ENCODE peak calls at places on chromosomes 2 and 18, in ten cellular contexts. V is HL-60; P is uterus; I is sigmoid colon; Q is brain microvascular endothelial cell; W is IMR-90; R is iPS DF 6.9; S is spleen; Z is pancreas; E is naive thymus-derived CD4-positive, alpha-beta T cell. H is an unnamed sample. For H3K27me3, the result is how much of the 10 kb centered on the place peaks cover.

GRCh38 chr18:24915547-24915946 is 436.4 kb downstream of the ZNF521 start:
- DNase-seq in V (no peak), P (no peak), I (no peak), Q (no peak), W (peak), R (no peak), S (no peak), Z (no peak), E (no peak), H (no peak)

GRCh38 chr2:28162538-28162937 is 230.1 kb upstream of the FOSL2 start:
- DNase-seq in V (no peak), P (no peak), I (no peak), Q (no peak), W (no peak), R (no peak), S (no peak), Z (no peak), E (no peak), H (no peak)

GRCh38 chr18:62690416-62690815 is 24.9 kb upstream of the PHLPP1 start:
- DNase-seq in V (no peak), P (no peak), I (no peak), Q (no peak), W (no peak), R (no peak), S (no peak), Z (no peak), E (no peak), H (no peak)

GRCh38 chr18:77112161-77112801 is 20.3 kb downstream of the MBP start:
- DNase-seq in V (peak), P (peak), I (peak), Q (no peak), W (no peak), R (no peak), S (no peak), Z (no peak), E (no peak), H (no peak)

GRCh38 chr2:239570216-239570925 is 169.6 kb upstream of the HDAC4 start:
- DNase-seq in V (no peak), P (no peak), I (no peak), Q (no peak), W (no peak), R (no peak), S (peak), Z (no peak), E (no peak), H (peak)

GRCh38 chr2:45763797-45764196 is 112.3 kb downstream of the PRKCE start:
- DNase-seq in V (no peak), P (peak), I (no peak), Q (no peak), W (no peak), R (no peak), S (no peak), Z (no peak), E (no peak), H (no peak)

GRCh38 chr2:184597996-184598312 is 375 bp upstream of the ZNF804A start:
- DNase-seq in V (no peak), P (no peak), I (no peak), Q (peak), W (peak), R (no peak), S (no peak), Z (no peak), E (no peak), H (no peak)

GRCh38 chr2:8676915-8677645 is 4.8 kb upstream of the ID2 start:
- DNase-seq in V (no peak), P (no peak), I (no peak), Q (no peak), W (peak), R (no peak), S (no peak), Z (no peak), E (no peak), H (no peak)

GRCh38 chr2:37325625-37326071 is 1.0 kb upstream of the PRKD3 start:
- DNase-seq in V (no peak), P (no peak), I (no peak), Q (no peak), W (no peak), R (no peak), S (no peak), Z (no peak), E (no peak), H (peak)

GRCh38 chr2:164143183-164143930 is 407.5 kb upstream of the FIGN start:
- DNase-seq in V (no peak), P (no peak), I (no peak), Q (no peak), W (no peak), R (no peak), S (no peak), Z (no peak), E (no peak), H (no peak)

GRCh38 chr18:33316146-33316587 is 124.4 kb downstream of the CCDC178 start:
- DNase-seq in V (no peak), P (no peak), I (no peak), Q (no peak), W (no peak), R (peak), S (no peak), Z (no peak), E (no peak), H (peak)

GRCh38 chr18:31837879-31838278 is 77.2 kb upstream of the SLC25A52 start:
- DNase-seq in V (no peak), P (no peak), I (no peak), Q (no peak), W (no peak), R (no peak), S (no peak), Z (no peak), E (no peak), H (no peak)

GRCh38 chr2:237733677-237734300 is 64.8 kb upstream of the RBM44 start:
- DNase-seq in V (no peak), P (no peak), I (peak), Q (no peak), W (no peak), R (no peak), S (no peak), Z (peak), E (no peak), H (no peak)

GRCh38 chr2:225867071-225867470 is 467.6 kb downstream of the NYAP2 start:
- DNase-seq in V (no peak), P (no peak), I (no peak), Q (peak), W (no peak), R (no peak), S (no peak), Z (no peak), E (no peak), H (no peak)

GRCh38 chr18:49400398-49401072 is 59.9 kb downstream of the DYM start:
- DNase-seq in V (no peak), P (no peak), I (no peak), Q (no peak), W (peak), R (no peak), S (no peak), Z (no peak), E (no peak), H (no peak)

GRCh38 chr18:79251021-79251420 is 144.7 kb upstream of the NFATC1 start:
- DNase-seq in V (no peak), P (no peak), I (no peak), Q (no peak), W (no peak), R (no peak), S (no peak), Z (no peak), E (no peak), H (no peak)

GRCh38 chr2:104846182-104846954 is 7.5 kb upstream of the POU3F3 start:
- DNase-seq in V (no peak), P (no peak), I (no peak), Q (no peak), W (no peak), R (no peak), S (no peak), Z (no peak), E (no peak), H (no peak)

GRCh38 chr2:27001851-27002369 is 30.9 kb upstream of the TMEM214 start:
- DNase-seq in V (no peak), P (no peak), I (no peak), Q (no peak), W (no peak), R (no peak), S (no peak), Z (no peak), E (no peak), H (no peak)

GRCh38 chr18:71808576-71808975 is 735.6 kb downstream of the CBLN2 start:
- DNase-seq in V (no peak), P (no peak), I (no peak), Q (no peak), W (no peak), R (no peak), S (no peak), Z (no peak), E (no peak), H (no peak)

GRCh38 chr2:98608962-98609604 is 694 bp downstream of the UNC50 start:
- DNase-seq in V (no peak), P (no peak), I (no peak), Q (peak), W (peak), R (no peak), S (peak), Z (peak), E (no peak), H (peak)

GRCh38 chr2:160351978-160352377 is 141.6 kb downstream of the RBMS1 start:
- DNase-seq in V (peak), P (no peak), I (no peak), Q (peak), W (peak), R (no peak), S (no peak), Z (no peak), E (no peak), H (no peak)

GRCh38 chr2:157336137-157336721 is 10.6 kb upstream of the ERMN start:
- DNase-seq in V (peak), P (no peak), I (no peak), Q (peak), W (peak), R (no peak), S (no peak), Z (peak), E (peak), H (no peak)

GRCh38 chr2:157334797-157335196 is 9.2 kb upstream of the ERMN start:
- DNase-seq in V (no peak), P (no peak), I (no peak), Q (no peak), W (no peak), R (no peak), S (no peak), Z (no peak), E (no peak), H (no peak)

GRCh38 chr2:157334335-157334734 is 8.7 kb upstream of the ERMN start:
- DNase-seq in V (no peak), P (no peak), I (no peak), Q (no peak), W (no peak), R (no peak), S (no peak), Z (no peak), E (no peak), H (no peak)

GRCh38 chr2:157331696-157332095 is 6.1 kb upstream of the ERMN start:
- DNase-seq in V (no peak), P (no peak), I (no peak), Q (no peak), W (no peak), R (no peak), S (no peak), Z (no peak), E (peak), H (no peak)

GRCh38 chr2:157333304-157334047 is 7.9 kb upstream of the ERMN start:
- DNase-seq in V (no peak), P (no peak), I (no peak), Q (no peak), W (no peak), R (no peak), S (no peak), Z (no peak), E (no peak), H (no peak)
- H3K27ac ChIP-seq in V (no peak), P (no peak), I (no peak), Q (no peak), W (no peak), R (no peak), S (peak), Z (no peak), E (peak), H (no peak)

GRCh38 chr2:233430651-233431050 is 76.4 kb downstream of the DGKD start:
- DNase-seq in V (no peak), P (no peak), I (no peak), Q (no peak), W (no peak), R (no peak), S (no peak), Z (no peak), E (no peak), H (no peak)

GRCh38 chr2:233433794-233434193 is 79.5 kb downstream of the DGKD start:
- DNase-seq in V (no peak), P (no peak), I (peak), Q (no peak), W (peak), R (no peak), S (no peak), Z (no peak), E (no peak), H (no peak)

GRCh38 chr2:233434666-233435375 is 80.5 kb downstream of the DGKD start:
- DNase-seq in V (no peak), P (no peak), I (peak), Q (no peak), W (no peak), R (no peak), S (peak), Z (no peak), E (no peak), H (peak)

GRCh38 chr2:233435436-233436190 is 81.3 kb downstream of the DGKD start:
- DNase-seq in V (no peak), P (no peak), I (peak), Q (no peak), W (no peak), R (no peak), S (no peak), Z (no peak), E (no peak), H (peak)

DNA sequence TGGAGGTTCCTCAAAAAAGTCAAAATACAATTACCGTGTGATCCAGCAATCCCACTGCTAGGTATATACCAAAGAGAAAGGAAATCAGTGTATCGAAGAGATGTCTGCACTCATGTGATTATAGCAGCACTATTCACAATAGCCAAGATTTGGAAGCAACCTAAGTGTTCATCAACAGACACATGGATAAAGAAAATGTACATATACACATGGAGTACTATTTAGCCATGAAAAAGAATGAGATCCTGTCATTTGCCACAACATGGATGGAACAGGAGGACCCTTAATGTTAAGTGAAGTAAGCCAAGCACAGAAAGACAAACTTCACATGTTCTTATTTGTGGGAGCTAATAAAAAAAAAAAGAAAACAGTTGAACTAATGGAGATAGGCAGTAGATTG is 78.7 kb downstream of the DGKD start:
- DNase-seq in V (no peak), P (no peak), I (no peak), Q (no peak), W (no peak), R (no peak), S (no peak), Z (no peak), E (no peak), H (no peak)
- H3K27me3 ChIP-seq in V (under half), P (under half), I (under half), Q (under half), W (under half), R (under half), S (under half), Z (under half), E (under half), H (under half)

GRCh38 chr2:176109955-176110345 is 2.9 kb downstream of the HOXD11 start:
- DNase-seq in V (no peak), P (no peak), I (no peak), Q (no peak), W (no peak), R (no peak), S (no peak), Z (no peak), E (no peak), H (no peak)

GRCh38 chr2:176109226-176109954 is 2.3 kb downstream of the HOXD11 start:
- DNase-seq in V (no peak), P (no peak), I (no peak), Q (no peak), W (no peak), R (no peak), S (peak), Z (no peak), E (no peak), H (no peak)

GRCh38 chr2:176105727-176106635 is 1.1 kb upstream of the HOXD11 start:
- DNase-seq in V (no peak), P (peak), I (peak), Q (no peak), W (no peak), R (no peak), S (no peak), Z (no peak), E (no peak), H (no peak)

GRCh38 chr2:176106636-176107539 is at the start of gene HOXD11:
- DNase-seq in V (no peak), P (peak), I (peak), Q (no peak), W (no peak), R (no peak), S (no peak), Z (no peak), E (no peak), H (no peak)

GRCh38 chr2:176107731-176108181 is 676 bp downstream of the HOXD11 start:
- DNase-seq in V (no peak), P (peak), I (peak), Q (no peak), W (no peak), R (no peak), S (no peak), Z (no peak), E (no peak), H (no peak)
- H3K4me3 ChIP-seq in V (no peak), P (peak), I (peak), Q (no peak), W (no peak), R (no peak), S (peak), Z (no peak), E (no peak), H (no peak)

GRCh38 chr2:15337996-15338666 is 223.0 kb downstream of the NBAS start:
- DNase-seq in V (no peak), P (no peak), I (no peak), Q (no peak), W (no peak), R (no peak), S (no peak), Z (no peak), E (no peak), H (no peak)

GRCh38 chr2:15331787-15332186 is 229.3 kb downstream of the NBAS start:
- DNase-seq in V (no peak), P (no peak), I (no peak), Q (no peak), W (no peak), R (no peak), S (no peak), Z (no peak), E (no peak), H (no peak)

DNA sequence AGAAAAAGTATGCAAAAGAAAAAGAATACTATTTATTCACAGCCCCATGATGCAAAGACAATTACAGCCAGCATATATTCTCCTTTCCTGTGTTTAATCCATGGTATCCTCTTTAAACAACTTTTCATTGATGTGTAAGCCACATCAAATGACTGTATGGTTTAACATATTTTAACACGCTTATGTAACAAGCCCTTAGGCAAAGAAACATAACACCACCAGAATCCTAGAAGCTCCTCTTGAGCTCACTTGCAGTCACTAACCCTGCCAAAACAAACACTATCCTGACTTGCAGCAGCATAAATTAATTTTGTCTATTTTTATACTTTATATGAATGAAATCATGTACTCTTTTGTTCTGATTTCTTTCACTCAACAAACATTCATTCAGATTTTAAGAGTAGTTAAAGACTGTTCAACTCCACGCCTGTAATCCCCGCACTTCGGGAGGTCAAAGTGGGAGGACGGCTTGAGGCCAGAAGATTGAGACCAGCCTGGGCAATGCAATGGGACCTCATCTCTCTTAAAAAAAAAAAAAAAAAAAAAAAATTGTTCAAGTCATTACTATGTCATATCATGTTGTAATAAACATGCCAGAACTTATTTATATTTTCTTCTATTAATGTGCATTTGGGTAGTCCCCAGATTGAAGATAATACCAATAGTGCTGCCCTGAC is 226.3 kb downstream of the NBAS start:
- DNase-seq in V (no peak), P (no peak), I (no peak), Q (peak), W (peak), R (no peak), S (no peak), Z (no peak), E (no peak), H (no peak)
- H3K27ac ChIP-seq in V (no peak), P (no peak), I (no peak), Q (no peak), W (no peak), R (no peak), S (no peak), Z (no peak), E (no peak), H (no peak)

GRCh38 chr18:13810950-13811485 is 12.9 kb upstream of the MC5R start:
- DNase-seq in V (no peak), P (no peak), I (no peak), Q (no peak), W (no peak), R (no peak), S (no peak), Z (no peak), E (no peak), H (no peak)
- H3K27me3 ChIP-seq in V (under half), P (under half), I (under half), Q (under half), W (under half), R (under half), S (under half), Z (under half), E (under half), H (under half)

DNA sequence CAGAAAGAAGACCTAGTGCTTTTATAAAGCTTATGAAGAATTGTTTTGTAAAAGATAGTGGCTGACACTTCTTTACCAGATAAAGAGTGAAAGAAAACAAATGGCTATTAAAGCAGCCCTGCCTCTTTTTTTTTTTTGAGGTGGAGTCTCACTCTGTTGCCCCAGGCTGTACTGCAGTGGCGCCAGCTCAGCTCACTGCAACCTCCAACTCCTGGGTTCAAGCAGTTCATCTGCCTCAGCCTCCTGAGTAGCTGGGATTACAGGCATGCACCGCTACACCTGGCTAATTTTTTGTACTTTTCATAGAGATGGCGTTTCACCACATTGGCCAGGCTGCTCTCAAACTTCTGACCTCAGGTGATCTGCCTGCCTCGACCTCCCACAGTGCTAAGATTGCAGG is 12.9 kb downstream of the ARPC2 start:
- DNase-seq in V (no peak), P (no peak), I (no peak), Q (no peak), W (no peak), R (no peak), S (no peak), Z (no peak), E (no peak), H (no peak)
- H3K4me3 ChIP-seq in V (no peak), P (no peak), I (no peak), Q (no peak), W (no peak), R (no peak), S (peak), Z (no peak), E (no peak), H (no peak)